ENCODE peak calls at places on chromosomes 1 and 21, in seven cellular contexts. Q, Z, G, R, K, W and T are unnamed samples.

GRCh38 chr1:220767312-220768126 is 19.2 kb upstream of the MTARC1 start:
- DNase-seq in Q (no peak), R (peak; percentile 35), W (no peak), K (no peak), Z (no peak), G (peak; percentile 62), T (no peak)

GRCh38 chr1:6162341-6162740 is 17.8 kb downstream of the CHD5 start:
- DNase-seq in Q (no peak), G (no peak), W (no peak), K (no peak), R (no peak), Z (no peak), T (no peak)

GRCh38 chr1:17236779-17237601 is 11.9 kb upstream of the PADI3 start:
- DNase-seq in G (peak; percentile 93), Z (peak; percentile 40), W (peak; percentile 92), Q (peak; percentile 98), K (peak; percentile 81), R (peak; percentile 75), T (peak; percentile 86)

GRCh38 chr1:17012775-17013501 is 1.2 kb upstream of the ATP13A2 start:
- DNase-seq in R (no peak), G (no peak), W (no peak), K (no peak), Z (no peak), Q (peak; percentile 66), T (no peak)

GRCh38 chr1:54884135-54884586 is 2.8 kb downstream of the DHCR24 start:
- DNase-seq in Z (no peak), Q (no peak), K (no peak), G (no peak), R (no peak), W (no peak), T (no peak)

GRCh38 chr1:175132456-175132855 is 60.1 kb downstream of the KIAA0040 start:
- DNase-seq in G (no peak), W (no peak), K (no peak), Q (no peak), Z (no peak), R (no peak), T (no peak)

GRCh38 chr1:212161231-212161781 is 123.9 kb upstream of the PPP2R5A start:
- DNase-seq in G (no peak), R (peak; percentile 84), Z (no peak), Q (no peak), K (no peak), W (no peak), T (no peak)

GRCh38 chr1:244163131-244163530 is 112.0 kb downstream of the ZBTB18 start:
- DNase-seq in G (no peak), R (peak; percentile 13), W (peak; percentile 33), K (no peak), Z (no peak), Q (no peak), T (no peak)

GRCh38 chr21:42403611-42404231 is at the start of gene UBASH3A:
- DNase-seq in Q (no peak), K (no peak), G (no peak), W (no peak), R (no peak), Z (no peak), T (peak; percentile 37)
- H3K4me3 ChIP-seq in Q (no peak within 1 kb of the TSS), K (no peak within 1 kb of the TSS), G (no peak within 1 kb of the TSS), W (no peak within 1 kb of the TSS), R (no peak within 1 kb of the TSS), Z (peak within 1 kb of the TSS; percentile 16), T (peak within 1 kb of the TSS; percentile 93)

GRCh38 chr1:159892944-159893343 is 7.0 kb downstream of the CFAP45 start:
- DNase-seq in R (no peak), G (no peak), Q (no peak), Z (no peak), W (peak; percentile 41), K (no peak), T (no peak)
- TF ChIP-seq CTCF in R (peak; percentile 25), G (no peak), Q (no peak), Z (no peak), W (peak; percentile 40), K (no peak), T (no peak)

GRCh38 chr1:111665527-111665926 is 45.9 kb downstream of the RAP1A start:
- DNase-seq in W (no peak), Z (no peak), R (no peak), Q (no peak), G (no peak), K (no peak), T (no peak)
- H3K27ac ChIP-seq in W (no peak overlapping the region), Z (no peak overlapping the region), R (no peak overlapping the region), Q (no peak overlapping the region), G (no peak overlapping the region), K (peak overlapping the region; percentile 21), T (no peak overlapping the region)

GRCh38 chr1:248823517-248824001 is 2.2 kb downstream of the SH3BP5L start:
- DNase-seq in K (no peak), Z (no peak), Q (no peak), R (no peak), G (no peak), W (no peak), T (no peak)
- H3K4me3 ChIP-seq in K (peak overlapping the region; percentile 79), Z (peak overlapping the region; percentile 88), Q (no peak overlapping the region), R (peak overlapping the region; percentile 27), G (no peak overlapping the region), W (no peak overlapping the region), T (no peak overlapping the region)

GRCh38 chr1:61523219-61523618 is 201.7 kb downstream of the TM2D1 start:
- DNase-seq in Q (no peak), Z (no peak), R (no peak), K (no peak), W (no peak), G (no peak), T (no peak)

GRCh38 chr1:61518670-61519400 is 206.1 kb downstream of the TM2D1 start:
- DNase-seq in Q (no peak), G (no peak), K (no peak), W (no peak), R (no peak), Z (no peak), T (no peak)

GRCh38 chr1:61517345-61517744 is 207.6 kb downstream of the TM2D1 start:
- DNase-seq in G (no peak), Q (no peak), R (no peak), W (no peak), K (no peak), Z (no peak), T (no peak)

GRCh38 chr1:61515096-61515495 is 209.8 kb downstream of the TM2D1 start:
- DNase-seq in K (no peak), Q (no peak), R (no peak), Z (no peak), G (no peak), W (no peak), T (no peak)

GRCh38 chr1:61519631-61520030 is 205.3 kb downstream of the TM2D1 start:
- DNase-seq in R (no peak), G (no peak), Z (no peak), Q (no peak), W (no peak), K (no peak), T (no peak)
- TF ChIP-seq CTCF in R (no peak), G (no peak), Z (no peak), Q (no peak), W (no peak), K (no peak), T (no peak)

GRCh38 chr1:150385537-150386445 is 21.8 kb downstream of the RPRD2 start:
- DNase-seq in R (no peak), Z (no peak), W (no peak), Q (no peak), G (no peak), K (no peak), T (no peak)

GRCh38 chr1:150387200-150387599 is 23.3 kb downstream of the RPRD2 start:
- DNase-seq in G (no peak), R (no peak), Z (no peak), W (no peak), Q (no peak), K (no peak), T (no peak)

GRCh38 chr1:150383629-150384318 is 19.8 kb downstream of the RPRD2 start:
- DNase-seq in Z (no peak), R (no peak), W (no peak), Q (no peak), K (no peak), G (no peak), T (no peak)

GRCh38 chr1:150388241-150388640 is 24.3 kb downstream of the RPRD2 start:
- DNase-seq in G (no peak), Z (no peak), W (no peak), Q (no peak), R (no peak), K (no peak), T (no peak)

GRCh38 chr1:150386546-150387080 is 22.7 kb downstream of the RPRD2 start:
- DNase-seq in R (no peak), G (no peak), Z (no peak), Q (no peak), W (no peak), K (no peak), T (no peak)
- H3K27ac ChIP-seq in R (no peak overlapping the region), G (peak overlapping the region; percentile 69), Z (no peak overlapping the region), Q (peak overlapping the region; percentile 46), W (no peak overlapping the region), K (no peak overlapping the region), T (no peak overlapping the region)

GRCh38 chr1:112828716-112829115 is 113.6 kb upstream of the PPM1J start:
- DNase-seq in G (no peak), K (no peak), Z (no peak), R (no peak), W (no peak), Q (no peak), T (no peak)

GRCh38 chr1:112836642-112837041 is 119.4 kb downstream of the SLC16A1 start:
- DNase-seq in G (peak; percentile 85), R (no peak), W (no peak), Q (no peak), K (no peak), Z (no peak), T (no peak)

GRCh38 chr1:112833806-112834205 is 118.7 kb upstream of the PPM1J start:
- DNase-seq in Z (no peak), Q (no peak), W (no peak), R (no peak), K (no peak), G (no peak), T (no peak)
- H3K4me3 ChIP-seq in Z (no peak overlapping the region), Q (no peak overlapping the region), W (no peak overlapping the region), R (no peak overlapping the region), K (no peak overlapping the region), G (no peak overlapping the region), T (no peak overlapping the region)

GRCh38 chr1:152745289-152745704 is 12.5 kb upstream of the KPRP start:
- DNase-seq in Z (no peak), Q (no peak), R (no peak), W (peak; percentile 31), K (no peak), G (no peak), T (no peak)
- TF ChIP-seq CTCF in Z (no peak), Q (no peak), R (no peak), W (peak; percentile 35), K (peak; percentile 24), G (no peak), T (no peak)